ENCODE peak calls at places on chromosomes 6 and 20, in nine cellular contexts. Y, Q, U, A, B, O, D, L and S are unnamed samples.

GRCh38 chr6:4466769-4467480 is 309.3 kb upstream of the CDYL start:
- DNase-seq in Y (no peak), Q (no peak), U (no peak), A (no peak), B (peak), O (no peak), D (no peak), L (no peak), S (no peak)

GRCh38 chr6:29005183-29005885 is at the start of gene ZNF311:
- DNase-seq in Y (no peak), Q (no peak), U (no peak), A (peak), B (peak), O (peak), D (no peak), L (no peak), S (no peak)

GRCh38 chr6:156752666-156753301 is 24.4 kb upstream of the ARID1B start:
- DNase-seq in Y (no peak), Q (peak), U (no peak), A (no peak), B (peak), O (no peak), D (no peak), L (no peak), S (no peak)

GRCh38 chr6:165573671-165574070 is 89.4 kb downstream of the PDE10A start:
- DNase-seq in Y (no peak), Q (no peak), U (no peak), A (peak), B (no peak), O (peak), D (no peak), L (no peak), S (no peak)

GRCh38 chr6:90294989-90295853 is 1.4 kb downstream of the BACH2 start:
- DNase-seq in Y (peak), Q (peak), U (no peak), A (peak), B (peak), O (peak), D (peak), L (peak), S (peak)

GRCh38 chr6:84455630-84456029 is 228.2 kb upstream of the CEP162 start:
- DNase-seq in Y (no peak), Q (no peak), U (no peak), A (no peak), B (peak), O (no peak), D (no peak), L (no peak), S (no peak)

GRCh38 chr6:43009124-43009523 is 4.6 kb downstream of the MEA1 start:
- DNase-seq in Y (peak), Q (no peak), U (no peak), A (peak), B (peak), O (peak), D (no peak), L (no peak), S (no peak)

GRCh38 chr6:12576389-12576788 is 140.2 kb upstream of the PHACTR1 start:
- DNase-seq in Y (no peak), Q (no peak), U (no peak), A (peak), B (peak), O (no peak), D (no peak), L (no peak), S (no peak)

GRCh38 chr6:104860221-104860620 is 502 bp upstream of the HACE1 start:
- DNase-seq in Y (no peak), Q (no peak), U (no peak), A (no peak), B (no peak), O (no peak), D (no peak), L (no peak), S (no peak)

GRCh38 chr6:35677456-35677855 is 11.3 kb downstream of the FKBP5 start:
- DNase-seq in Y (no peak), Q (no peak), U (no peak), A (no peak), B (no peak), O (no peak), D (no peak), L (no peak), S (no peak)

GRCh38 chr6:92468066-92468465 is 951.3 kb downstream of the EPHA7 start:
- DNase-seq in Y (no peak), Q (no peak), U (no peak), A (no peak), B (no peak), O (no peak), D (no peak), L (no peak), S (no peak)

GRCh38 chr20:54062812-54063280 is 7.5 kb downstream of the BCAS1 start:
- DNase-seq in Y (no peak), Q (no peak), U (no peak), A (peak), B (peak), O (no peak), D (no peak), L (no peak), S (no peak)

GRCh38 chr20:58649288-58650180 is 1.5 kb upstream of the STX16 start:
- DNase-seq in Y (no peak), Q (no peak), U (no peak), A (no peak), B (no peak), O (peak), D (peak), L (peak), S (peak)